ENCODE peak calls at places on chromosomes 4 and X, in seven cellular contexts. One of them, this sample, is unnamed.

GRCh38 chrX:71118032-71118984 is at the start of gene MED12:
- DNase-seq in IMR-90: peak; percentile 75
- DNase-seq in pancreas: peak; percentile 78
- DNase-seq in stomach: peak; percentile 80
- DNase-seq in ovary: peak; percentile 90
- DNase-seq in transverse colon: peak; percentile 85
- DNase-seq in breast epithelium: peak; percentile 70
- DNase-seq in this sample: peak; percentile 59

GRCh38 chr4:114606240-114606639 is 7.6 kb downstream of the UGT8 start:
- DNase-seq in ovary: no peak
- DNase-seq in transverse colon: no peak
- DNase-seq in breast epithelium: no peak
- DNase-seq in IMR-90: no peak
- DNase-seq in pancreas: no peak
- DNase-seq in stomach: no peak
- DNase-seq in this sample: peak; percentile 36

GRCh38 chr4:181168406-181168805 is 1074.8 kb upstream of the TENM3 start:
- DNase-seq in IMR-90: no peak
- DNase-seq in transverse colon: no peak
- DNase-seq in stomach: no peak
- DNase-seq in ovary: no peak
- DNase-seq in pancreas: no peak
- DNase-seq in breast epithelium: no peak
- DNase-seq in this sample: no peak

GRCh38 chrX:10634681-10635161 is 14.3 kb upstream of the MID1 start:
- DNase-seq in breast epithelium: no peak
- DNase-seq in ovary: no peak
- DNase-seq in transverse colon: no peak
- DNase-seq in IMR-90: peak; percentile 94
- DNase-seq in pancreas: no peak
- DNase-seq in stomach: no peak
- DNase-seq in this sample: peak; percentile 73

GRCh38 chrX:125646195-125646594 is 326.5 kb downstream of the TEX13C start:
- DNase-seq in stomach: no peak
- DNase-seq in IMR-90: no peak
- DNase-seq in breast epithelium: no peak
- DNase-seq in transverse colon: no peak
- DNase-seq in pancreas: no peak
- DNase-seq in ovary: no peak
- DNase-seq in this sample: no peak

GRCh38 chr4:38424171-38424871 is 239.7 kb upstream of the KLF3 start:
- DNase-seq in ovary: peak; percentile 16
- DNase-seq in IMR-90: no peak
- DNase-seq in transverse colon: peak; percentile 52
- DNase-seq in breast epithelium: no peak
- DNase-seq in pancreas: peak; percentile 25
- DNase-seq in stomach: peak; percentile 77
- DNase-seq in this sample: no peak

GRCh38 chrX:70096052-70096451 is 33.8 kb downstream of the OTUD6A start:
- DNase-seq in IMR-90: peak; percentile 25
- DNase-seq in pancreas: no peak
- DNase-seq in stomach: no peak
- DNase-seq in breast epithelium: no peak
- DNase-seq in transverse colon: no peak
- DNase-seq in ovary: no peak
- DNase-seq in this sample: peak; percentile 8

GRCh38 chr4:170391066-170391754 is 301.5 kb upstream of the AADAT start:
- DNase-seq in ovary: no peak
- DNase-seq in pancreas: no peak
- DNase-seq in stomach: no peak
- DNase-seq in IMR-90: peak; percentile 65
- DNase-seq in transverse colon: no peak
- DNase-seq in breast epithelium: no peak
- DNase-seq in this sample: peak; percentile 8

GRCh38 chrX:136467321-136467720 is 20.4 kb upstream of the BRS3 start:
- DNase-seq in IMR-90: no peak
- DNase-seq in transverse colon: no peak
- DNase-seq in breast epithelium: no peak
- DNase-seq in pancreas: no peak
- DNase-seq in stomach: no peak
- DNase-seq in ovary: no peak
- DNase-seq in this sample: no peak

GRCh38 chrX:64184396-64184795 is 21.1 kb downstream of the AMER1 start:
- DNase-seq in transverse colon: no peak
- DNase-seq in stomach: no peak
- DNase-seq in IMR-90: no peak
- DNase-seq in pancreas: no peak
- DNase-seq in breast epithelium: no peak
- DNase-seq in ovary: no peak
- DNase-seq in this sample: no peak

GRCh38 chr4:78019494-78019893 is 37.6 kb upstream of the FRAS1 start:
- DNase-seq in pancreas: no peak
- DNase-seq in breast epithelium: no peak
- DNase-seq in ovary: no peak
- DNase-seq in stomach: no peak
- DNase-seq in IMR-90: no peak
- DNase-seq in transverse colon: no peak
- DNase-seq in this sample: no peak

GRCh38 chr4:125283702-125284279 is 31.0 kb upstream of the FAT4 start:
- DNase-seq in pancreas: no peak
- DNase-seq in transverse colon: no peak
- DNase-seq in breast epithelium: no peak
- DNase-seq in IMR-90: peak; percentile 51
- DNase-seq in stomach: no peak
- DNase-seq in ovary: no peak
- DNase-seq in this sample: peak; percentile 11

GRCh38 chr4:165464813-165465381 is 86.1 kb downstream of the CPE start:
- DNase-seq in stomach: no peak
- DNase-seq in breast epithelium: no peak
- DNase-seq in IMR-90: peak; percentile 48
- DNase-seq in pancreas: no peak
- DNase-seq in ovary: peak; percentile 22
- DNase-seq in transverse colon: no peak
- DNase-seq in this sample: peak; percentile 60

GRCh38 chr4:150229538-150229937 is 151.3 kb downstream of the DCLK2 start:
- DNase-seq in transverse colon: no peak
- DNase-seq in breast epithelium: no peak
- DNase-seq in stomach: no peak
- DNase-seq in IMR-90: peak; percentile 93
- DNase-seq in ovary: no peak
- DNase-seq in pancreas: no peak
- DNase-seq in this sample: peak; percentile 42

GRCh38 chr4:40594261-40595178 is 35.1 kb downstream of the RBM47 start:
- DNase-seq in stomach: no peak
- DNase-seq in ovary: no peak
- DNase-seq in IMR-90: peak; percentile 79
- DNase-seq in transverse colon: no peak
- DNase-seq in breast epithelium: no peak
- DNase-seq in pancreas: no peak
- DNase-seq in this sample: peak; percentile 30

GRCh38 chr4:183107891-183108459 is 8.9 kb downstream of the WWC2 start:
- DNase-seq in breast epithelium: no peak
- DNase-seq in ovary: no peak
- DNase-seq in transverse colon: no peak
- DNase-seq in stomach: no peak
- DNase-seq in pancreas: no peak
- DNase-seq in IMR-90: peak; percentile 62
- DNase-seq in this sample: peak; percentile 44

GRCh38 chrX:30702736-30703135 is 49.5 kb downstream of the GK start:
- DNase-seq in pancreas: no peak
- DNase-seq in stomach: no peak
- DNase-seq in IMR-90: peak; percentile 91
- DNase-seq in breast epithelium: no peak
- DNase-seq in ovary: no peak
- DNase-seq in transverse colon: no peak
- DNase-seq in this sample: no peak

GRCh38 chr4:155787113-155787710 is 28.4 kb downstream of the GUCY1B1 start:
- DNase-seq in IMR-90: peak; percentile 70
- DNase-seq in pancreas: peak; percentile 36
- DNase-seq in stomach: no peak
- DNase-seq in breast epithelium: no peak
- DNase-seq in ovary: no peak
- DNase-seq in transverse colon: no peak
- DNase-seq in this sample: peak; percentile 55

GRCh38 chr4:103996059-103996458 is 276.3 kb upstream of the TACR3 start:
- DNase-seq in stomach: no peak
- DNase-seq in transverse colon: no peak
- DNase-seq in pancreas: no peak
- DNase-seq in breast epithelium: no peak
- DNase-seq in IMR-90: no peak
- DNase-seq in ovary: no peak
- DNase-seq in this sample: peak; percentile 34

GRCh38 chr4:101597204-101597603 is 193.3 kb upstream of the BANK1 start:
- DNase-seq in pancreas: no peak
- DNase-seq in transverse colon: no peak
- DNase-seq in ovary: no peak
- DNase-seq in breast epithelium: no peak
- DNase-seq in IMR-90: no peak
- DNase-seq in stomach: no peak
- DNase-seq in this sample: no peak

GRCh38 chr4:182918791-182919302 is 1.7 kb upstream of the DCTD start:
- DNase-seq in breast epithelium: no peak
- DNase-seq in transverse colon: no peak
- DNase-seq in IMR-90: no peak
- DNase-seq in pancreas: no peak
- DNase-seq in ovary: no peak
- DNase-seq in stomach: no peak
- DNase-seq in this sample: no peak

GRCh38 chrX:19544693-19545305 is 29.5 kb upstream of the MAP3K15 start:
- DNase-seq in transverse colon: peak; percentile 43
- DNase-seq in stomach: peak; percentile 38
- DNase-seq in breast epithelium: no peak
- DNase-seq in ovary: peak; percentile 47
- DNase-seq in pancreas: peak; percentile 47
- DNase-seq in IMR-90: peak; percentile 70
- DNase-seq in this sample: peak; percentile 52

GRCh38 chr4:175176710-175177109 is 258.6 kb downstream of the ADAM29 start:
- DNase-seq in stomach: no peak
- DNase-seq in transverse colon: no peak
- DNase-seq in ovary: no peak
- DNase-seq in pancreas: no peak
- DNase-seq in IMR-90: no peak
- DNase-seq in breast epithelium: no peak
- DNase-seq in this sample: no peak

GRCh38 chr4:21531048-21531447 is 417.5 kb downstream of the KCNIP4 start:
- DNase-seq in ovary: no peak
- DNase-seq in IMR-90: no peak
- DNase-seq in stomach: no peak
- DNase-seq in pancreas: no peak
- DNase-seq in transverse colon: no peak
- DNase-seq in breast epithelium: no peak
- DNase-seq in this sample: no peak
- H3K27ac ChIP-seq in ovary: no peak overlapping the region
- H3K27ac ChIP-seq in IMR-90: no peak overlapping the region
- H3K27ac ChIP-seq in stomach: no peak overlapping the region
- H3K27ac ChIP-seq in pancreas: no peak overlapping the region
- H3K27ac ChIP-seq in transverse colon: no peak overlapping the region
- H3K27ac ChIP-seq in breast epithelium: no peak overlapping the region
- H3K27ac ChIP-seq in this sample: no peak overlapping the region

DNA sequence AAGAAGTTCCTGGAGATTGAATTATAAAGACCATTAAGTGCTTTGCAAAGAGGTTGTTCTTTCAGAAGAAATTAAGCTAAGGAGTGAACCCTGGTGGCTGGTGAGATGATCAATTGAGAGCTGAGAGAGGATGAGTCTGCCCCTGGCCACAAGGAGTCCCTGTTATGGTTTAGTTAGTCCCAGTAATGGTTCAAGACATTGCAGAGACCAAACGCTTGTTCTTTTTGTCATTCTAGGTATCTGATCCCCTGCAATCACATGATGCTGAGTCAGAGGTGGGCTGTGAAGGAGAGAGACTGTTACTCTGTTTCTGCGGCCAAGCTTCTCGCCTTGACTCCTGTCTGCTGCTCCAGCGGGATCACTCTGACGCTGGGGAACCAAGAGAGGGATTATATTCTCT is 114.5 kb downstream of the GATB start:
- DNase-seq in pancreas: no peak
- DNase-seq in IMR-90: no peak
- DNase-seq in breast epithelium: no peak
- DNase-seq in ovary: no peak
- DNase-seq in transverse colon: no peak
- DNase-seq in stomach: no peak
- DNase-seq in this sample: no peak
- TF ChIP-seq CTCF in pancreas: no peak
- TF ChIP-seq CTCF in IMR-90: no peak
- TF ChIP-seq CTCF in breast epithelium: no peak
- TF ChIP-seq CTCF in ovary: no peak
- TF ChIP-seq CTCF in transverse colon: no peak
- TF ChIP-seq CTCF in stomach: no peak
- TF ChIP-seq CTCF in this sample: no peak

GRCh38 chrX:54093159-54093558 is 48.9 kb upstream of the PHF8 start:
- DNase-seq in transverse colon: no peak
- DNase-seq in IMR-90: no peak
- DNase-seq in breast epithelium: no peak
- DNase-seq in stomach: no peak
- DNase-seq in pancreas: no peak
- DNase-seq in ovary: no peak
- DNase-seq in this sample: no peak
- H3K27ac ChIP-seq in transverse colon: no peak overlapping the region
- H3K27ac ChIP-seq in IMR-90: no peak overlapping the region
- H3K27ac ChIP-seq in breast epithelium: no peak overlapping the region
- H3K27ac ChIP-seq in stomach: no peak overlapping the region
- H3K27ac ChIP-seq in pancreas: no peak overlapping the region
- H3K27ac ChIP-seq in ovary: no peak overlapping the region
- H3K27ac ChIP-seq in this sample: no peak overlapping the region

GRCh38 chrX:2910109-2910508 is 19.0 kb downstream of the ARSD start:
- DNase-seq in IMR-90: no peak
- DNase-seq in ovary: no peak
- DNase-seq in breast epithelium: no peak
- DNase-seq in pancreas: no peak
- DNase-seq in stomach: no peak
- DNase-seq in transverse colon: no peak
- DNase-seq in this sample: no peak

GRCh38 chrX:2908125-2908685 is 20.9 kb downstream of the ARSD start:
- DNase-seq in stomach: no peak
- DNase-seq in breast epithelium: no peak
- DNase-seq in pancreas: no peak
- DNase-seq in IMR-90: no peak
- DNase-seq in ovary: no peak
- DNase-seq in transverse colon: no peak
- DNase-seq in this sample: no peak

GRCh38 chrX:2907295-2907694 is 21.8 kb downstream of the ARSD start:
- DNase-seq in IMR-90: no peak
- DNase-seq in transverse colon: no peak
- DNase-seq in stomach: no peak
- DNase-seq in ovary: no peak
- DNase-seq in breast epithelium: no peak
- DNase-seq in pancreas: no peak
- DNase-seq in this sample: no peak

GRCh38 chrX:2917767-2918166 is 11.4 kb downstream of the ARSD start:
- DNase-seq in IMR-90: no peak
- DNase-seq in transverse colon: no peak
- DNase-seq in ovary: no peak
- DNase-seq in pancreas: no peak
- DNase-seq in stomach: no peak
- DNase-seq in breast epithelium: no peak
- DNase-seq in this sample: no peak

DNA sequence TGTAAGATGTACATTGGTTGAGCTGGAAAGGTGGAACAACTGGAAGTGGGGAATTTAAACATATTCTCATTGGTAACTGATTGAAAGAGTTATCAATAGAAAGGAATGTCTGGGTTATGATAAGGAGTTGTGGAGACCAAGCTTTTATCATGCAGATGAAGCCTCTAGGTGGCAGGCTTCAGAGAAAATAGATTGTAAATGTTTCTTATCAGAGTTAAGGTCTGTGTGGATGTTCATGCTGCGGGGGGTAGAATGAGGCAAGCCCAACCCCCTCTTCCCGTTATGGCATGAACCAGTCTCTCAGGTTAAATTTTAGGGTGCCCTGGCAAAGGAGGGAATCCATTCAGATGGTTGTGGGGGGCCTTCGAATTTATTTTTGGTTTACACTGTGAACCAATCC is 16.0 kb downstream of the ARSD start:
- DNase-seq in IMR-90: no peak
- DNase-seq in stomach: no peak
- DNase-seq in transverse colon: no peak
- DNase-seq in pancreas: no peak
- DNase-seq in breast epithelium: no peak
- DNase-seq in ovary: no peak
- DNase-seq in this sample: no peak
- TF ChIP-seq CTCF in IMR-90: no peak
- TF ChIP-seq CTCF in stomach: no peak
- TF ChIP-seq CTCF in transverse colon: no peak
- TF ChIP-seq CTCF in pancreas: no peak
- TF ChIP-seq CTCF in breast epithelium: no peak
- TF ChIP-seq CTCF in ovary: no peak
- TF ChIP-seq CTCF in this sample: no peak

This sample was measured in RWPE1.